ENCODE peak calls at places on chromosomes 6 and 20, in eight cellular contexts. One of them, this sample, is unnamed.

GRCh38 chr20:44695295-44696230 is 19.6 kb upstream of the CCN5 start:
- DNase-seq in WTC11: no peak
- DNase-seq in Calu3: no peak
- DNase-seq in endothelial cell: no peak
- DNase-seq in progenitor cell of endocrine pancreas: no peak
- DNase-seq in breast epithelium: no peak
- DNase-seq in heart left ventricle: no peak
- DNase-seq in BJ: peak; percentile 90
- DNase-seq in this sample: no peak

GRCh38 chr6:34673079-34673478 is 23.5 kb downstream of the ILRUN start:
- DNase-seq in breast epithelium: no peak
- DNase-seq in progenitor cell of endocrine pancreas: no peak
- DNase-seq in heart left ventricle: no peak
- DNase-seq in endothelial cell: no peak
- DNase-seq in Calu3: no peak
- DNase-seq in WTC11: no peak
- DNase-seq in BJ: no peak
- DNase-seq in this sample: no peak

GRCh38 chr6:150741633-150742200 is 123.8 kb upstream of the MTHFD1L start:
- DNase-seq in heart left ventricle: no peak
- DNase-seq in BJ: no peak
- DNase-seq in endothelial cell: peak; percentile 41
- DNase-seq in WTC11: peak; percentile 40
- DNase-seq in breast epithelium: no peak
- DNase-seq in progenitor cell of endocrine pancreas: no peak
- DNase-seq in Calu3: no peak
- DNase-seq in this sample: peak; percentile 42

GRCh38 chr20:20894280-20894679 is 181.8 kb upstream of the RALGAPA2 start:
- DNase-seq in endothelial cell: no peak
- DNase-seq in WTC11: no peak
- DNase-seq in Calu3: no peak
- DNase-seq in BJ: no peak
- DNase-seq in heart left ventricle: no peak
- DNase-seq in breast epithelium: no peak
- DNase-seq in progenitor cell of endocrine pancreas: no peak
- DNase-seq in this sample: no peak

GRCh38 chr20:50636601-50637539 is 54.5 kb downstream of the RIPOR3 start:
- DNase-seq in progenitor cell of endocrine pancreas: no peak
- DNase-seq in endothelial cell: no peak
- DNase-seq in Calu3: no peak
- DNase-seq in heart left ventricle: no peak
- DNase-seq in breast epithelium: no peak
- DNase-seq in WTC11: no peak
- DNase-seq in BJ: no peak
- DNase-seq in this sample: no peak

GRCh38 chr6:53436904-53437303 is 88.2 kb upstream of the ELOVL5 start:
- DNase-seq in progenitor cell of endocrine pancreas: no peak
- DNase-seq in heart left ventricle: no peak
- DNase-seq in WTC11: no peak
- DNase-seq in BJ: no peak
- DNase-seq in breast epithelium: no peak
- DNase-seq in endothelial cell: no peak
- DNase-seq in Calu3: no peak
- DNase-seq in this sample: no peak

GRCh38 chr6:7175463-7175862 is 67.7 kb downstream of the RREB1 start:
- DNase-seq in BJ: no peak
- DNase-seq in endothelial cell: no peak
- DNase-seq in WTC11: no peak
- DNase-seq in Calu3: no peak
- DNase-seq in heart left ventricle: no peak
- DNase-seq in progenitor cell of endocrine pancreas: no peak
- DNase-seq in breast epithelium: no peak
- DNase-seq in this sample: no peak

GRCh38 chr6:137827977-137828815 is 38.9 kb upstream of the TNFAIP3 start:
- DNase-seq in WTC11: no peak
- DNase-seq in BJ: no peak
- DNase-seq in Calu3: no peak
- DNase-seq in heart left ventricle: no peak
- DNase-seq in progenitor cell of endocrine pancreas: no peak
- DNase-seq in endothelial cell: no peak
- DNase-seq in breast epithelium: no peak
- DNase-seq in this sample: peak; percentile 45

GRCh38 chr20:51574248-51575033 is 31.9 kb upstream of the NFATC2 start:
- DNase-seq in BJ: no peak
- DNase-seq in heart left ventricle: no peak
- DNase-seq in WTC11: no peak
- DNase-seq in progenitor cell of endocrine pancreas: no peak
- DNase-seq in breast epithelium: no peak
- DNase-seq in endothelial cell: no peak
- DNase-seq in Calu3: no peak
- DNase-seq in this sample: no peak

GRCh38 chr6:31114540-31114876 is at the start of gene PSORS1C1:
- DNase-seq in WTC11: no peak
- DNase-seq in Calu3: peak; percentile 90
- DNase-seq in endothelial cell: no peak
- DNase-seq in progenitor cell of endocrine pancreas: no peak
- DNase-seq in heart left ventricle: peak; percentile 86
- DNase-seq in BJ: peak; percentile 90
- DNase-seq in breast epithelium: peak; percentile 81
- DNase-seq in this sample: no peak

GRCh38 chr6:99013145-99013544 is 65.4 kb upstream of the FBXL4 start:
- DNase-seq in progenitor cell of endocrine pancreas: no peak
- DNase-seq in BJ: peak; percentile 62
- DNase-seq in heart left ventricle: no peak
- DNase-seq in endothelial cell: no peak
- DNase-seq in WTC11: no peak
- DNase-seq in breast epithelium: no peak
- DNase-seq in Calu3: no peak
- DNase-seq in this sample: no peak

GRCh38 chr6:34791164-34791841 is 580 bp upstream of the BLTP3A start:
- DNase-seq in breast epithelium: no peak
- DNase-seq in endothelial cell: peak; percentile 25
- DNase-seq in WTC11: peak; percentile 63
- DNase-seq in BJ: no peak
- DNase-seq in Calu3: peak; percentile 76
- DNase-seq in progenitor cell of endocrine pancreas: peak; percentile 34
- DNase-seq in heart left ventricle: peak; percentile 63
- DNase-seq in this sample: peak; percentile 78

GRCh38 chr6:49535795-49536194 is 14.7 kb upstream of the C6orf141 start:
- DNase-seq in progenitor cell of endocrine pancreas: no peak
- DNase-seq in endothelial cell: no peak
- DNase-seq in WTC11: no peak
- DNase-seq in Calu3: no peak
- DNase-seq in BJ: no peak
- DNase-seq in breast epithelium: no peak
- DNase-seq in heart left ventricle: no peak
- DNase-seq in this sample: no peak

GRCh38 chr6:34234667-34235604 is 1.7 kb upstream of the HMGA1 start:
- DNase-seq in breast epithelium: no peak
- DNase-seq in Calu3: no peak
- DNase-seq in WTC11: peak; percentile 96
- DNase-seq in progenitor cell of endocrine pancreas: peak; percentile 88
- DNase-seq in BJ: no peak
- DNase-seq in endothelial cell: peak; percentile 87
- DNase-seq in heart left ventricle: no peak
- DNase-seq in this sample: peak; percentile 70

GRCh38 chr6:159969921-159970320 is 1.0 kb downstream of the IGF2R start:
- DNase-seq in endothelial cell: peak; percentile 50
- DNase-seq in WTC11: peak; percentile 36
- DNase-seq in breast epithelium: no peak
- DNase-seq in BJ: no peak
- DNase-seq in heart left ventricle: peak; percentile 65
- DNase-seq in Calu3: peak; percentile 58
- DNase-seq in progenitor cell of endocrine pancreas: peak; percentile 17
- DNase-seq in this sample: peak; percentile 73

GRCh38 chr6:16438677-16439615 is 200.6 kb downstream of the GMPR start:
- DNase-seq in endothelial cell: no peak
- DNase-seq in heart left ventricle: no peak
- DNase-seq in Calu3: no peak
- DNase-seq in progenitor cell of endocrine pancreas: no peak
- DNase-seq in breast epithelium: no peak
- DNase-seq in BJ: no peak
- DNase-seq in WTC11: no peak
- DNase-seq in this sample: peak; percentile 56

DNA sequence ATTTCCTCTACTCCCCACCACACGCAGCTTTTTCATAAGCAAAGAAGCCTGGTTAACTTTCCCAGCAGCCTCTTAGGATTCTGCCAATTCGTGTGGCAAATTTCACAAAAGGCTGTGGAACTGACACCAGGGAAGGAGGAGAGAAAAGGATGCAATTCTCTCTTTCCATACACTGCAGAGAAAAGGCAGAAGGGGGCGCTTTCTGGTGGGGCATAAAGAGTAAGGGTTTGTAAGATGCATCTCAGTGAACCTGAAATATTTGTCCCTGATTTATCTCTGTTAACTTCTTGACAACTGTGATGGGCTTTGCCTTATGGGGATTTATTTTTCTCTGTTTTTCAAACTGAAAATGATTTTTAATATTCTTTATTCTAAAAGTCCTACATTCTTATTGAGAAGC is 45.5 kb upstream of the GLP1R start:
- DNase-seq in Calu3: peak; percentile 52
- DNase-seq in breast epithelium: no peak
- DNase-seq in progenitor cell of endocrine pancreas: no peak
- DNase-seq in WTC11: peak; percentile 52
- DNase-seq in endothelial cell: peak; percentile 69
- DNase-seq in heart left ventricle: no peak
- DNase-seq in BJ: no peak
- DNase-seq in this sample: no peak
- TF ChIP-seq CTCF in Calu3: peak; percentile 37
- TF ChIP-seq CTCF in breast epithelium: no peak
- TF ChIP-seq CTCF in progenitor cell of endocrine pancreas: peak; percentile 43
- TF ChIP-seq CTCF in WTC11: peak; percentile 32
- TF ChIP-seq CTCF in endothelial cell: peak; percentile 50
- TF ChIP-seq CTCF in heart left ventricle: no peak
- TF ChIP-seq CTCF in BJ: no peak
- TF ChIP-seq CTCF in this sample: no peak

GRCh38 chr6:129498950-129499870 is 210.8 kb downstream of the ARHGAP18 start:
- DNase-seq in progenitor cell of endocrine pancreas: no peak
- DNase-seq in endothelial cell: no peak
- DNase-seq in WTC11: no peak
- DNase-seq in BJ: no peak
- DNase-seq in Calu3: peak; percentile 43
- DNase-seq in heart left ventricle: peak; percentile 49
- DNase-seq in breast epithelium: no peak
- DNase-seq in this sample: peak; percentile 31
- TF ChIP-seq CTCF in progenitor cell of endocrine pancreas: peak; percentile 67
- TF ChIP-seq CTCF in endothelial cell: peak; percentile 65
- TF ChIP-seq CTCF in WTC11: peak; percentile 55
- TF ChIP-seq CTCF in BJ: peak; percentile 50
- TF ChIP-seq CTCF in Calu3: peak; percentile 77
- TF ChIP-seq CTCF in heart left ventricle: peak; percentile 39
- TF ChIP-seq CTCF in breast epithelium: peak; percentile 55
- TF ChIP-seq CTCF in this sample: no peak

GRCh38 chr6:75199856-75200255 is 6.0 kb downstream of the COL12A1 start:
- DNase-seq in BJ: no peak
- DNase-seq in Calu3: no peak
- DNase-seq in WTC11: no peak
- DNase-seq in progenitor cell of endocrine pancreas: no peak
- DNase-seq in endothelial cell: no peak
- DNase-seq in heart left ventricle: no peak
- DNase-seq in breast epithelium: no peak
- DNase-seq in this sample: no peak

GRCh38 chr6:75202676-75203131 is 3.1 kb downstream of the COL12A1 start:
- DNase-seq in endothelial cell: no peak
- DNase-seq in Calu3: no peak
- DNase-seq in breast epithelium: no peak
- DNase-seq in WTC11: no peak
- DNase-seq in heart left ventricle: no peak
- DNase-seq in BJ: no peak
- DNase-seq in progenitor cell of endocrine pancreas: no peak
- DNase-seq in this sample: no peak

GRCh38 chr6:75203721-75204120 is 2.1 kb downstream of the COL12A1 start:
- DNase-seq in progenitor cell of endocrine pancreas: no peak
- DNase-seq in heart left ventricle: no peak
- DNase-seq in Calu3: no peak
- DNase-seq in BJ: no peak
- DNase-seq in endothelial cell: no peak
- DNase-seq in WTC11: no peak
- DNase-seq in breast epithelium: no peak
- DNase-seq in this sample: no peak

GRCh38 chr6:75201076-75201475 is 4.8 kb downstream of the COL12A1 start:
- DNase-seq in progenitor cell of endocrine pancreas: no peak
- DNase-seq in WTC11: no peak
- DNase-seq in endothelial cell: no peak
- DNase-seq in BJ: no peak
- DNase-seq in heart left ventricle: no peak
- DNase-seq in Calu3: no peak
- DNase-seq in breast epithelium: no peak
- DNase-seq in this sample: no peak

DNA sequence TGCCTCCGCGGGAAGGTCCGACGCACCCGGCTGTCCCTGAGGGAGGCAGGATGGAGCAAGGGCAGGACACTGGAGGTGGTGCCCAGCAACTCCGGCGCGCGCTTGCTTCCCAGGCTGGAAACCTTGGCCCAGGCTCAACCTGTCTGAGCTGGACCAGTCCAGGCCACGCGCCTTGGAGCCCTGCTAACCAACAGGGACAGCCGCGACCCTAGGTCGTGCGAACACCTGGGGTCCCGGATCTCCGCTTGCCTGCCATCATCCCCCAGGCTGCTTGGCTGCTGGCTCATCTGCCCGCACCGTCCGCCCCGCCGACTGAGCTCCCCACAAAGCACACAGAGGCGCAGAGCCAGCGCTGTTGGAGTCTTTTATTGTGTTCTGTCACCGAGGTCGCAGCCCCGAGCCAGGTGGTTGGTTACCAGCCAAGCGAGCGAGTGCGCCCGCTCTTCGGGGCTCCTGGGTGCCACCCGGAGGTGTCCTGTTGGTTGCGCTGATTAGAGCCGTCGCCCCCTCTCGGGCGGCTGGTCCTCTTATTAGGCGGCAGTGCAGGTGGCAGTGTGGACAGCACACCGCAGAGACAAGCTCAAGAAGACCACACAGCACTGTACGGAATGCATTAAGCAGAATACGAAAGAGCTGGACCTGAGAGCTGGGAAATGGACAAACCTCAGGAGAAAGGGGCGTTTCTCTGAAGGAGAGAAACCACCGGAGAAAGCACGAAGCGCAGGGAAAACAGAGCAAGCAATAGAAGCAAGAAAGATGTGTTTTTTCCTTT is 3.8 kb downstream of the COL12A1 start:
- DNase-seq in heart left ventricle: peak; percentile 67
- DNase-seq in Calu3: peak; percentile 68
- DNase-seq in breast epithelium: peak; percentile 58
- DNase-seq in endothelial cell: peak; percentile 32
- DNase-seq in WTC11: peak; percentile 68
- DNase-seq in progenitor cell of endocrine pancreas: peak; percentile 25
- DNase-seq in BJ: no peak
- DNase-seq in this sample: peak; percentile 15
- TF ChIP-seq CTCF in heart left ventricle: no peak
- TF ChIP-seq CTCF in Calu3: no peak
- TF ChIP-seq CTCF in breast epithelium: no peak
- TF ChIP-seq CTCF in endothelial cell: no peak
- TF ChIP-seq CTCF in WTC11: no peak
- TF ChIP-seq CTCF in progenitor cell of endocrine pancreas: no peak
- TF ChIP-seq CTCF in BJ: no peak
- TF ChIP-seq CTCF in this sample: no peak

DNA sequence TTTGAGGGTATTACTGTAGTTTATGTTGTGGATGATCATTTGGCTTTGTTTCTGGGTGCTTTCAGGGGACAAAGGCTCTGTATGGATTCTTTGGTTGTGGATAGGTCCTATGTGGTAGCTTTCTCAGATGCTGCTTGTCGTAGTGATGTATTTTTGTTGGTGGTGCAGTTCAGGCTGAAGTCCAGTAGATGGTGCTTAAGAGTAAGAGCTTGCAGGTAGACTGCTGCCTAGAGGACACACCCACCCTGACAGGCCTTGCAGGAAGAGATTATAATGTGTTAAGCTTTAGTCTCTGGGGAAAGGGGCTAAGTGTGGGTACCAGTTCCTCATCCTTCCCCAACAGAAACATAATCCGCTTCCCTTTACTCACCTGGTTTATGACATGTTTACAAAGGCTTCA is 62.6 kb upstream of the ADGRB3 start:
- DNase-seq in heart left ventricle: no peak
- DNase-seq in endothelial cell: peak; percentile 34
- DNase-seq in progenitor cell of endocrine pancreas: no peak
- DNase-seq in WTC11: peak; percentile 63
- DNase-seq in Calu3: peak; percentile 59
- DNase-seq in breast epithelium: no peak
- DNase-seq in BJ: no peak
- DNase-seq in this sample: peak; percentile 45
- TF ChIP-seq CTCF in heart left ventricle: no peak
- TF ChIP-seq CTCF in endothelial cell: no peak
- TF ChIP-seq CTCF in progenitor cell of endocrine pancreas: peak; percentile 57
- TF ChIP-seq CTCF in WTC11: peak; percentile 58
- TF ChIP-seq CTCF in Calu3: peak; percentile 47
- TF ChIP-seq CTCF in breast epithelium: no peak
- TF ChIP-seq CTCF in BJ: peak; percentile 3
- TF ChIP-seq CTCF in this sample: peak; percentile 61